ENCODE peak calls at places on chromosomes 6 and 20, in six cellular contexts. One of them, this sample, is unnamed.

GRCh38 chr6:25006565-25007001 is 70.8 kb upstream of the RIPOR2 start:
- DNase-seq in stomach: peak; percentile 72
- DNase-seq in fibroblast of pulmonary artery: peak; percentile 89
- DNase-seq in progenitor cell of endocrine pancreas: no peak
- DNase-seq in AG04450: no peak
- DNase-seq in neural crest cell: no peak
- DNase-seq in this sample: no peak

GRCh38 chr6:110357696-110358535 is at the start of gene METTL24:
- DNase-seq in stomach: peak; percentile 27
- DNase-seq in fibroblast of pulmonary artery: no peak
- DNase-seq in progenitor cell of endocrine pancreas: peak; percentile 64
- DNase-seq in AG04450: no peak
- DNase-seq in neural crest cell: peak; percentile 40
- DNase-seq in this sample: peak; percentile 28

GRCh38 chr6:139743629-139744028 is 369.2 kb upstream of the CITED2 start:
- DNase-seq in stomach: no peak
- DNase-seq in fibroblast of pulmonary artery: peak; percentile 97
- DNase-seq in progenitor cell of endocrine pancreas: no peak
- DNase-seq in AG04450: peak; percentile 69
- DNase-seq in neural crest cell: no peak
- DNase-seq in this sample: no peak

GRCh38 chr20:25025091-25025861 is 32.7 kb downstream of the ACSS1 start:
- DNase-seq in stomach: peak; percentile 23
- DNase-seq in fibroblast of pulmonary artery: no peak
- DNase-seq in progenitor cell of endocrine pancreas: no peak
- DNase-seq in AG04450: no peak
- DNase-seq in neural crest cell: no peak
- DNase-seq in this sample: no peak

GRCh38 chr20:57953638-57954037 is 243.8 kb upstream of the PMEPA1 start:
- DNase-seq in stomach: no peak
- DNase-seq in fibroblast of pulmonary artery: no peak
- DNase-seq in progenitor cell of endocrine pancreas: no peak
- DNase-seq in AG04450: no peak
- DNase-seq in neural crest cell: no peak
- DNase-seq in this sample: no peak

GRCh38 chr6:134352786-134353480 is 35.0 kb upstream of the SGK1 start:
- DNase-seq in stomach: no peak
- DNase-seq in fibroblast of pulmonary artery: peak; percentile 87
- DNase-seq in progenitor cell of endocrine pancreas: no peak
- DNase-seq in AG04450: peak; percentile 39
- DNase-seq in neural crest cell: no peak
- DNase-seq in this sample: no peak

GRCh38 chr6:157317129-157317814 is 6.0 kb downstream of the TMEM242 start:
- DNase-seq in stomach: peak; percentile 78
- DNase-seq in fibroblast of pulmonary artery: peak; percentile 93
- DNase-seq in progenitor cell of endocrine pancreas: no peak
- DNase-seq in AG04450: peak; percentile 47
- DNase-seq in neural crest cell: no peak
- DNase-seq in this sample: no peak

GRCh38 chr20:21548390-21549035 is 34.6 kb upstream of the NKX2-2 start:
- DNase-seq in stomach: no peak
- DNase-seq in fibroblast of pulmonary artery: no peak
- DNase-seq in progenitor cell of endocrine pancreas: no peak
- DNase-seq in AG04450: no peak
- DNase-seq in neural crest cell: no peak
- DNase-seq in this sample: no peak

GRCh38 chr6:77097940-77098339 is 365.4 kb downstream of the HTR1B start:
- DNase-seq in stomach: no peak
- DNase-seq in fibroblast of pulmonary artery: no peak
- DNase-seq in progenitor cell of endocrine pancreas: no peak
- DNase-seq in AG04450: no peak
- DNase-seq in neural crest cell: no peak
- DNase-seq in this sample: no peak

GRCh38 chr6:138107078-138107751 is at the start of gene PERP:
- DNase-seq in stomach: peak; percentile 86
- DNase-seq in fibroblast of pulmonary artery: peak; percentile 30
- DNase-seq in progenitor cell of endocrine pancreas: peak; percentile 60
- DNase-seq in AG04450: no peak
- DNase-seq in neural crest cell: peak; percentile 38
- DNase-seq in this sample: peak; percentile 56

GRCh38 chr6:114084327-114084890 is 113.5 kb upstream of the HDAC2 start:
- DNase-seq in stomach: no peak
- DNase-seq in fibroblast of pulmonary artery: no peak
- DNase-seq in progenitor cell of endocrine pancreas: no peak
- DNase-seq in AG04450: no peak
- DNase-seq in neural crest cell: no peak
- DNase-seq in this sample: no peak

GRCh38 chr6:149012040-149012545 is 265.3 kb downstream of the UST start:
- DNase-seq in stomach: no peak
- DNase-seq in fibroblast of pulmonary artery: peak; percentile 93
- DNase-seq in progenitor cell of endocrine pancreas: no peak
- DNase-seq in AG04450: peak; percentile 97
- DNase-seq in neural crest cell: no peak
- DNase-seq in this sample: no peak

GRCh38 chr6:125114248-125114858 is 39.2 kb upstream of the TPD52L1 start:
- DNase-seq in stomach: peak; percentile 68
- DNase-seq in fibroblast of pulmonary artery: peak; percentile 74
- DNase-seq in progenitor cell of endocrine pancreas: no peak
- DNase-seq in AG04450: no peak
- DNase-seq in neural crest cell: peak; percentile 31
- DNase-seq in this sample: no peak

GRCh38 chr6:165573671-165574070 is 89.4 kb downstream of the PDE10A start:
- DNase-seq in stomach: peak; percentile 60
- DNase-seq in fibroblast of pulmonary artery: peak; percentile 99
- DNase-seq in progenitor cell of endocrine pancreas: no peak
- DNase-seq in AG04450: no peak
- DNase-seq in neural crest cell: no peak
- DNase-seq in this sample: no peak

GRCh38 chr6:154292855-154293519 is 63.6 kb downstream of the IPCEF1 start:
- DNase-seq in stomach: no peak
- DNase-seq in fibroblast of pulmonary artery: peak; percentile 82
- DNase-seq in progenitor cell of endocrine pancreas: no peak
- DNase-seq in AG04450: peak; percentile 68
- DNase-seq in neural crest cell: no peak
- DNase-seq in this sample: no peak

GRCh38 chr6:117270121-117270959 is 5.0 kb downstream of the VGLL2 start:
- DNase-seq in stomach: no peak
- DNase-seq in fibroblast of pulmonary artery: no peak
- DNase-seq in progenitor cell of endocrine pancreas: no peak
- DNase-seq in AG04450: no peak
- DNase-seq in neural crest cell: no peak
- DNase-seq in this sample: no peak

GRCh38 chr6:39590994-39591393 is 134.2 kb downstream of the KIF6 start:
- DNase-seq in stomach: no peak
- DNase-seq in fibroblast of pulmonary artery: no peak
- DNase-seq in progenitor cell of endocrine pancreas: no peak
- DNase-seq in AG04450: no peak
- DNase-seq in neural crest cell: no peak
- DNase-seq in this sample: no peak

GRCh38 chr6:108236791-108237190 is 24.0 kb downstream of the SNX3 start:
- DNase-seq in stomach: no peak
- DNase-seq in fibroblast of pulmonary artery: no peak
- DNase-seq in progenitor cell of endocrine pancreas: no peak
- DNase-seq in AG04450: no peak
- DNase-seq in neural crest cell: no peak
- DNase-seq in this sample: no peak

GRCh38 chr20:54212226-54212625 is 4.3 kb downstream of the PFDN4 start:
- DNase-seq in stomach: no peak
- DNase-seq in fibroblast of pulmonary artery: peak; percentile 62
- DNase-seq in progenitor cell of endocrine pancreas: no peak
- DNase-seq in AG04450: no peak
- DNase-seq in neural crest cell: no peak
- DNase-seq in this sample: no peak

GRCh38 chr20:54208492-54209044 is 681 bp downstream of the PFDN4 start:
- DNase-seq in stomach: no peak
- DNase-seq in fibroblast of pulmonary artery: peak; percentile 32
- DNase-seq in progenitor cell of endocrine pancreas: no peak
- DNase-seq in AG04450: no peak
- DNase-seq in neural crest cell: no peak
- DNase-seq in this sample: no peak

GRCh38 chr20:54207053-54207742 is 689 bp upstream of the PFDN4 start:
- DNase-seq in stomach: no peak
- DNase-seq in fibroblast of pulmonary artery: no peak
- DNase-seq in progenitor cell of endocrine pancreas: no peak
- DNase-seq in AG04450: no peak
- DNase-seq in neural crest cell: no peak
- DNase-seq in this sample: no peak

GRCh38 chr20:54207743-54208491 is at the start of gene PFDN4:
- DNase-seq in stomach: peak; percentile 84
- DNase-seq in fibroblast of pulmonary artery: peak; percentile 87
- DNase-seq in progenitor cell of endocrine pancreas: peak; percentile 80
- DNase-seq in AG04450: peak; percentile 56
- DNase-seq in neural crest cell: peak; percentile 81
- DNase-seq in this sample: peak; percentile 81

GRCh38 chr20:54209216-54209813 is 1.4 kb downstream of the PFDN4 start:
- DNase-seq in stomach: no peak
- DNase-seq in fibroblast of pulmonary artery: no peak
- DNase-seq in progenitor cell of endocrine pancreas: no peak
- DNase-seq in AG04450: no peak
- DNase-seq in neural crest cell: no peak
- DNase-seq in this sample: no peak
- TF ChIP-seq CTCF in stomach: no peak
- TF ChIP-seq CTCF in fibroblast of pulmonary artery: no peak
- TF ChIP-seq CTCF in progenitor cell of endocrine pancreas: no peak
- TF ChIP-seq CTCF in AG04450: no peak
- TF ChIP-seq CTCF in neural crest cell: no peak
- TF ChIP-seq CTCF in this sample: no peak

DNA sequence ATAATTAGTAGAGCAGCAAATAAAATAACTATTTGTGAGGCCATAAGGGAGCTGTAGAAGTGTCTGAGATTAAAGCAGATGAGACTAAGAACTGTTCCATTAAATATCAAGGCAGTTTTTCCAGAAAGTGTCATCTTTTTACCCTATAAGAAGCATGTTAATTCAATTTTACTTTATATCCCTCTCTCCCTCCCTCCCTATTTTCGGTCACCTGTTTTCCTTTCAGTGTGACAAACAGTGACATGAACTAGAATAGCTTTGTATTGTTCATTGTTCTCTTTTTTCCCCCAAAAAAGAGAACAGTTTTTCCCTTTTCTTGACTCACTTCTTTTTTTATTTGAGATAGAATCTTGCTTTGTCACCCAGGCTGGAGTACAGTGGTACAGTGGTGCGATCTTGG is 269.3 kb downstream of the ZFAND3 start:
- DNase-seq in stomach: no peak
- DNase-seq in fibroblast of pulmonary artery: no peak
- DNase-seq in progenitor cell of endocrine pancreas: no peak
- DNase-seq in AG04450: no peak
- DNase-seq in neural crest cell: no peak
- DNase-seq in this sample: no peak
- TF ChIP-seq CTCF in stomach: no peak
- TF ChIP-seq CTCF in fibroblast of pulmonary artery: no peak
- TF ChIP-seq CTCF in progenitor cell of endocrine pancreas: no peak
- TF ChIP-seq CTCF in AG04450: no peak
- TF ChIP-seq CTCF in neural crest cell: no peak
- TF ChIP-seq CTCF in this sample: no peak

DNA sequence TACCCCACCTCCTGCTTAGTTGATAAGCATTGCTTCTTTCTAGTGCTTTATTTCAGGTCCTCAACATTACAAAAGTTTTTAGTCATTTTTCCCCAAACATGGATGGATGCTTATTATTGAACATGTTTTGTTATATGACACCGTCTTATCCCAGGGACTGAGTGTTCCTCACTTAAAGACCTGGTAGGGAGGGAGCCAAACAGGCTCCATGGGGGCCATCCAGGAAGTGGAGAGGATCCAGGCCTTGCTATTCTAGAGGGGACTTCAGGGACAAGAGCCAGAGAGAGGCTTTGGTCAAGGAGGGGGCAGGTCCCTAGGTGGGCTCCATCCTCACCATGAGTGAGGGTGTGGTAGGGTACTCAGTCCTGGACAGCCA is 7.4 kb downstream of the SLC32A1 start:
- DNase-seq in stomach: no peak
- DNase-seq in fibroblast of pulmonary artery: no peak
- DNase-seq in progenitor cell of endocrine pancreas: no peak
- DNase-seq in AG04450: no peak
- DNase-seq in neural crest cell: no peak
- DNase-seq in this sample: no peak
- TF ChIP-seq CTCF in stomach: no peak
- TF ChIP-seq CTCF in fibroblast of pulmonary artery: no peak
- TF ChIP-seq CTCF in progenitor cell of endocrine pancreas: peak; percentile 29
- TF ChIP-seq CTCF in AG04450: no peak
- TF ChIP-seq CTCF in neural crest cell: peak; percentile 5
- TF ChIP-seq CTCF in this sample: peak; percentile 8

GRCh38 chr20:50569864-50570836 is 60.0 kb downstream of the PTPN1 start:
- DNase-seq in stomach: no peak
- DNase-seq in fibroblast of pulmonary artery: peak; percentile 60
- DNase-seq in progenitor cell of endocrine pancreas: no peak
- DNase-seq in AG04450: no peak
- DNase-seq in neural crest cell: no peak
- DNase-seq in this sample: peak; percentile 20
- TF ChIP-seq CTCF in stomach: no peak
- TF ChIP-seq CTCF in fibroblast of pulmonary artery: peak; percentile 54
- TF ChIP-seq CTCF in progenitor cell of endocrine pancreas: no peak
- TF ChIP-seq CTCF in AG04450: peak; percentile 51
- TF ChIP-seq CTCF in neural crest cell: no peak
- TF ChIP-seq CTCF in this sample: no peak

DNA sequence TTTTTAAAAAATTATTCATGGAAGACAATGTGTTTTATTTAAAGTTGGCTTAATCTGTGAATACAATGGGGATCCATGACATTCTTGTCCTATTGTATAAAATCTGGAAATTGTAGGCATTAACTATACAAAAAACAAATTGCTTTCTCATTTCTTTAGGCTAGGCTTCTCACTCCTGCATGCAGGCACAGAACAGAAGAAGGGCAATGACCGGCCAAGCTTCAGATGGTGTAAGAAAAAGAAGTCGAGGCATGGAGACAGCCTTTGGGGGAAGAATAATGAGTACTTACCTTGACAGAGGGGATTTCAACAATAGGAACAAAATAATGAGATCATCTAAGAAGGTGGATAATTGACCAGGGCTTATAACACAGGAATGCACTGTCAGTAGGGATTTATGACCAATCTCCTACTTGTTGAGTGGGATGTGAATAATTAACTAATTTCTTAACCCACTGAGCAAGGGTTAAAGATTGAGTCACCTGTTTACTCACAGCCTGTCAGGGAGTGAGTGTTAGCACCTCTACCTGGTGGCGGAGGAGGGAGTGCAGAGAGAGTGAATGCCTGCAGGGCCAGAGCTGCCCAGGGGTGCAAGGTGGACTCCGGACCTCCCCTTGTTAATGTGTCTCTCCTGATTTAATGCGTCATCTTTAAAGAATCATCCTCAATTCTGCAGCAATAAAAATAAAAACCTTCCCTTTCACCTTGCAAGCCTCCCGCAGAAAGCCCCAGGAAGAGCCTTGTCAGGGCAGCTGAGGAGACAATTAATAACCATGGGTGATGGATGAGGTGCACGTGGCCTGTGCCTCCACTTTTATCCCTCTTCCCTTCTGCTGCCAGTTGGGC is 3.9 kb downstream of the SLC22A2 start:
- DNase-seq in stomach: no peak
- DNase-seq in fibroblast of pulmonary artery: no peak
- DNase-seq in progenitor cell of endocrine pancreas: peak; percentile 37
- DNase-seq in AG04450: no peak
- DNase-seq in neural crest cell: no peak
- DNase-seq in this sample: no peak
- TF ChIP-seq CTCF in stomach: no peak
- TF ChIP-seq CTCF in fibroblast of pulmonary artery: no peak
- TF ChIP-seq CTCF in progenitor cell of endocrine pancreas: peak; percentile 22
- TF ChIP-seq CTCF in AG04450: no peak
- TF ChIP-seq CTCF in neural crest cell: no peak
- TF ChIP-seq CTCF in this sample: no peak

GRCh38 chr6:152701081-152701862 is 3.6 kb downstream of the MYCT1 start:
- DNase-seq in stomach: no peak
- DNase-seq in fibroblast of pulmonary artery: peak; percentile 58
- DNase-seq in progenitor cell of endocrine pancreas: no peak
- DNase-seq in AG04450: no peak
- DNase-seq in neural crest cell: no peak
- DNase-seq in this sample: no peak
- TF ChIP-seq CTCF in stomach: no peak
- TF ChIP-seq CTCF in fibroblast of pulmonary artery: no peak
- TF ChIP-seq CTCF in progenitor cell of endocrine pancreas: no peak
- TF ChIP-seq CTCF in AG04450: no peak
- TF ChIP-seq CTCF in neural crest cell: no peak
- TF ChIP-seq CTCF in this sample: no peak

This sample was measured in activated B cell treated with CpG ODN at 0.5 μM for 24 hours.